ENCODE peak calls at places on chromosomes 12 and 14, in six cellular contexts. U is Panc1; W is MM.1S; M is psoas muscle; Z is CD4-positive, alpha-beta T cell; B is uterus. S is an unnamed sample.

GRCh38 chr12:53755451-53756290 is 3.9 kb upstream of the CISTR start:
- DNase-seq in W (no peak), Z (no peak), M (no peak), U (no peak), B (no peak), S (no peak)

GRCh38 chr14:53151523-53151866 is 1.6 kb downstream of the DDHD1 start:
- DNase-seq in B (no peak), Z (no peak), M (no peak), U (no peak), W (no peak), S (no peak)

GRCh38 chr14:46902837-46903236 is 251.3 kb upstream of the RPL10L start:
- DNase-seq in B (no peak), W (no peak), M (no peak), Z (no peak), U (no peak), S (no peak)

GRCh38 chr12:32559434-32559833 is 119.7 kb upstream of the DNM1L start:
- DNase-seq in M (no peak), W (peak), Z (no peak), U (no peak), B (no peak), S (no peak)

GRCh38 chr12:71967176-71967575 is 28.5 kb downstream of the TPH2 start:
- DNase-seq in U (no peak), B (no peak), Z (no peak), M (no peak), W (no peak), S (no peak)

GRCh38 chr14:87049886-87050820 is 942.8 kb downstream of the GALC start:
- DNase-seq in M (no peak), B (no peak), U (no peak), Z (no peak), W (peak), S (no peak)

GRCh38 chr12:105170139-105170538 is 62.6 kb downstream of the WASHC4 start:
- DNase-seq in U (no peak), Z (no peak), M (no peak), B (no peak), W (no peak), S (no peak)

GRCh38 chr12:14960548-14961465 is 594 bp downstream of the ARHGDIB start:
- DNase-seq in M (peak), U (no peak), B (no peak), W (peak), Z (peak), S (no peak)

GRCh38 chr14:35898217-35898775 is 72.2 kb downstream of the BRMS1L start:
- DNase-seq in B (no peak), Z (no peak), W (no peak), M (no peak), U (no peak), S (no peak)

GRCh38 chr12:52182898-52183543 is 8.8 kb downstream of the KRT80 start:
- DNase-seq in Z (no peak), W (no peak), M (no peak), B (no peak), U (no peak), S (no peak)

GRCh38 chr14:92794547-92794941 is 439 bp downstream of the GOLGA5 start:
- DNase-seq in W (no peak), B (no peak), Z (no peak), U (no peak), M (peak), S (no peak)

GRCh38 chr12:57309420-57309819 is 58.4 kb upstream of the STAC3 start:
- DNase-seq in M (no peak), Z (no peak), U (peak), W (peak), B (no peak), S (no peak)

GRCh38 chr14:79613625-79614024 is 597.7 kb downstream of the DIO2 start:
- DNase-seq in W (no peak), U (no peak), B (no peak), Z (no peak), M (no peak), S (no peak)

GRCh38 chr12:84329933-84330332 is 582.7 kb downstream of the SLC6A15 start:
- DNase-seq in M (no peak), Z (no peak), U (no peak), B (no peak), W (no peak), S (no peak)

GRCh38 chr14:104999361-104999760 is 13.8 kb downstream of the CLBA1 start:
- DNase-seq in M (peak), W (no peak), B (no peak), U (no peak), Z (no peak), S (no peak)

GRCh38 chr12:82919365-82920054 is 232.8 kb downstream of the TMTC2 start:
- DNase-seq in U (no peak), M (no peak), B (no peak), W (no peak), Z (no peak), S (no peak)

GRCh38 chr12:75836533-75836932 is 195.0 kb downstream of the PHLDA1 start:
- DNase-seq in U (no peak), M (no peak), Z (no peak), W (no peak), B (no peak), S (no peak)

GRCh38 chr12:67034110-67034879 is 234.9 kb upstream of the CAND1 start:
- DNase-seq in U (peak), M (no peak), Z (no peak), B (no peak), W (no peak), S (no peak)

GRCh38 chr12:121765573-121765972 is 27.9 kb downstream of the RHOF start:
- DNase-seq in U (no peak), W (no peak), B (peak), Z (no peak), M (no peak), S (no peak)

GRCh38 chr12:114238808-114239207 is 167.1 kb downstream of the TBX5 start:
- DNase-seq in M (no peak), W (no peak), B (peak), Z (no peak), U (no peak), S (peak)

GRCh38 chr12:46556105-46556559 is 183.6 kb upstream of the SLC38A2 start:
- DNase-seq in U (peak), B (no peak), W (peak), M (no peak), Z (no peak), S (no peak)

GRCh38 chr12:119711693-119712092 is 43.8 kb downstream of the PRKAB1 start:
- DNase-seq in U (no peak), Z (no peak), B (no peak), W (no peak), M (no peak), S (no peak)

GRCh38 chr12:116045158-116045557 is 232.3 kb downstream of the MED13L start:
- DNase-seq in B (no peak), W (no peak), U (no peak), Z (no peak), M (no peak), S (no peak)
- TF ChIP-seq CTCF in B (no peak), W (no peak), U (no peak), Z (no peak), M (no peak), S (no peak)

GRCh38 chr12:29634057-29634456 is 136.6 kb upstream of the OVCH1 start:
- DNase-seq in U (no peak), M (no peak), B (no peak), W (no peak), Z (no peak), S (no peak)
- H3K27ac ChIP-seq in U (no peak), M (no peak), B (no peak), W (no peak), Z (no peak), S (no peak)

GRCh38 chr12:128823916-128824839 is at the start of gene SLC15A4:
- DNase-seq in Z (peak), W (peak), M (peak), B (peak), U (no peak), S (peak)
- TF ChIP-seq CTCF in Z (no peak), W (no peak), M (no peak), B (no peak), U (no peak), S (no peak)

DNA sequence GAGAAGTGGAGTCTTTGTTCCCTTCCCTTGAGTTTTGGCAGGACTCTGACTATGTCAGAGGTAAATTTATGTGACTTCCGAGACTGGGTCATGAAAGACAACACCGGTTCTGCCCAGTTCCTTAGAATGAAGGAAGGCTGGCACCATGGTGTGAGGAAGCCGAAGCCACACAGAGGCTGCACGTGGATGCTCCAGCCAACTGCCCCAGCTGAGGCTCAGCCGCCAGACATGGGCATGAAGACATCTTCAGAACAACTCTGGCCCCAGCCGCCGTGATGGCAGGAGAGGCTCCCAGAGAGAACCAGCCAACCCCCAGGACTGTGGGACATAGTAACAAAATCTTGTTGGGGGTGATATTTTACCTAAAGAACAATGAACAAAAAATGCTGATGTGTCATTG is 111.2 kb downstream of the CALM1 start:
- DNase-seq in U (no peak), B (no peak), W (no peak), Z (no peak), M (no peak), S (no peak)
- H3K27ac ChIP-seq in U (no peak), B (no peak), W (no peak), Z (no peak), M (no peak), S (no peak)

GRCh38 chr12:110906088-110906487 is 14.3 kb downstream of the MYL2 start:
- DNase-seq in M (no peak), U (no peak), B (no peak), Z (no peak), W (peak), S (no peak)
- TF ChIP-seq CTCF in M (no peak), U (no peak), B (no peak), Z (no peak), W (peak), S (no peak)

GRCh38 chr14:100725587-100726387 is 905 bp upstream of the DLK1 start:
- DNase-seq in W (no peak), B (no peak), M (peak), Z (no peak), U (no peak), S (no peak)

GRCh38 chr14:100728962-100729361 is 2.3 kb downstream of the DLK1 start:
- DNase-seq in U (no peak), B (no peak), Z (no peak), M (peak), W (no peak), S (no peak)

GRCh38 chr14:100726812-100727564 is at the start of gene DLK1:
- DNase-seq in M (peak), U (no peak), B (no peak), Z (no peak), W (no peak), S (no peak)

GRCh38 chr14:100726467-100726811 is 253 bp upstream of the DLK1 start:
- DNase-seq in B (no peak), M (peak), Z (no peak), W (no peak), U (no peak), S (no peak)

DNA sequence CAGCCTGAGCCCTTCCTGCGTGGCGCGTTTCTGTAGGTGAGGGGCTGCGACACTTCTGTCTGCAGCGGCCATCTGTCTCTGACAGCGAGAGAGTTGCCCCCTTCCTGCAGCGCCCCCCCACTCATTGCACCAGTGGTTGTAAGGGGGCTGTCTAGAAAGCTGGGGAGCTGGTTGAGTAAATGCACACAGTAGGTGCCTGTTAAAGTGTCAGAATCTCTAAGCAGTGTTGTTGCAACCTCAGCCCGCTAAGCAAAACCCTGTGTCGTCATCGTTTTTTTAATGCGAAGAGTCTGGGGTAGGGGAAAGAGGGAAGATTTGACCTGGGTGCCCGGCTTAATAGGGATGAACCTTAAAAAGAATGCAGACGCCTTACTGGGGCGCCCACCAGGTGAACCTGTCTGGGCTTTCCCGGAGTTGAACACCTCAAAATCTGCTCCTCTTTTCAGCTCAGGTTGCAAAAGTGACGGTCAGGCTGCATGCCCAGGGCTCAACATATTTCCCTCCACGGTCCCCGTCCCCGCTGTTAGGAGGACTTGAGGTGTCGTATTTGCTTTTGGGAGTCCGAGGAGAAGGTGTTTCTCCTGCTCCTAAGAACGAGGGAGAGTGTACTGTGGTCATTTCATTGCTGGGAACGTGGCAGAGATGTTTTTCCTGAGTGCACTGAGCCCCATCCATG is 1.0 kb downstream of the DLK1 start:
- DNase-seq in U (no peak), M (peak), Z (no peak), W (no peak), B (no peak), S (no peak)
- H3K27ac ChIP-seq in U (no peak), M (no peak), Z (no peak), W (no peak), B (no peak), S (no peak)